ENCODE peak calls at places on chromosomes 12 and 14, in nine cellular contexts. N, M, S, A, W, X, H, D and V are unnamed samples.

GRCh38 chr14:103386632-103387329 is 1.6 kb downstream of the MARK3 start:
- DNase-seq in N (no peak), M (peak; percentile 35), S (no peak), A (no peak), W (peak; percentile 44), X (no peak), H (peak; percentile 33), D (no peak), V (no peak)

GRCh38 chr12:114238808-114239207 is 167.1 kb downstream of the TBX5 start:
- DNase-seq in N (no peak), M (no peak), S (peak; percentile 1), A (no peak), W (peak; percentile 88), X (peak; percentile 48), H (peak; percentile 13), D (no peak), V (no peak)

GRCh38 chr14:69985456-69985855 is 106.2 kb downstream of the SMOC1 start:
- DNase-seq in N (no peak), M (peak; percentile 87), S (peak; percentile 78), A (no peak), W (peak; percentile 34), X (no peak), H (peak; percentile 25), D (no peak), V (no peak)

GRCh38 chr12:123131879-123132402 is 18.9 kb downstream of the PITPNM2 start:
- DNase-seq in N (no peak), M (no peak), S (no peak), A (peak; percentile 69), W (no peak), X (no peak), H (no peak), D (no peak), V (peak; percentile 71)

GRCh38 chr12:96177013-96177412 is 17.2 kb upstream of the ELK3 start:
- DNase-seq in N (no peak), M (peak; percentile 82), S (peak; percentile 33), A (no peak), W (peak; percentile 86), X (no peak), H (peak; percentile 32), D (no peak), V (peak; percentile 91)

GRCh38 chr14:94447986-94448808 is 4.4 kb downstream of the SERPINA11 start:
- DNase-seq in N (no peak), M (no peak), S (no peak), A (no peak), W (no peak), X (no peak), H (no peak), D (no peak), V (no peak)

GRCh38 chr12:106841471-106842302 is 67.2 kb downstream of the RIC8B start:
- DNase-seq in N (peak; percentile 50), M (peak; percentile 45), S (peak; percentile 73), A (no peak), W (peak; percentile 74), X (peak; percentile 61), H (peak; percentile 46), D (no peak), V (peak; percentile 59)

GRCh38 chr12:124416516-124417395 is 121.9 kb downstream of the RFLNA start:
- DNase-seq in N (no peak), M (peak; percentile 43), S (no peak), A (no peak), W (no peak), X (no peak), H (no peak), D (no peak), V (no peak)

GRCh38 chr12:24560867-24561266 is 388.0 kb downstream of the BCAT1 start:
- DNase-seq in N (no peak), M (no peak), S (peak; percentile 25), A (no peak), W (peak; percentile 15), X (no peak), H (no peak), D (no peak), V (no peak)

GRCh38 chr12:64675795-64676194 is 65.5 kb downstream of the RASSF3 start:
- DNase-seq in N (no peak), M (no peak), S (no peak), A (no peak), W (peak; percentile 74), X (peak; percentile 47), H (peak; percentile 53), D (no peak), V (no peak)

GRCh38 chr14:105178868-105179140 is 2.3 kb downstream of the NUDT14 start:
- DNase-seq in N (no peak), M (no peak), S (no peak), A (no peak), W (no peak), X (no peak), H (no peak), D (no peak), V (no peak)

GRCh38 chr14:105177082-105177481 is 4.0 kb downstream of the NUDT14 start:
- DNase-seq in N (no peak), M (no peak), S (no peak), A (no peak), W (no peak), X (no peak), H (no peak), D (no peak), V (no peak)

GRCh38 chr14:105176513-105176912 is 4.6 kb downstream of the NUDT14 start:
- DNase-seq in N (no peak), M (no peak), S (no peak), A (no peak), W (no peak), X (no peak), H (no peak), D (no peak), V (no peak)

GRCh38 chr14:105179191-105179590 is 1.9 kb downstream of the NUDT14 start:
- DNase-seq in N (no peak), M (no peak), S (no peak), A (no peak), W (no peak), X (no peak), H (no peak), D (no peak), V (no peak)

GRCh38 chr14:105178069-105178867 is 2.8 kb downstream of the NUDT14 start:
- DNase-seq in N (no peak), M (no peak), S (no peak), A (no peak), W (no peak), X (no peak), H (no peak), D (no peak), V (no peak)
- TF ChIP-seq CTCF in N (no peak), M (no peak), S (no peak), A (no peak), W (no peak), X (no peak), H (no peak), D (no peak), V (no peak)

GRCh38 chr14:57634335-57634734 is 140.7 kb upstream of the CCDC198 start:
- DNase-seq in N (no peak), M (no peak), S (no peak), A (no peak), W (no peak), X (no peak), H (no peak), D (no peak), V (no peak)
- TF ChIP-seq CTCF in N (no peak), M (no peak), S (no peak), A (no peak), W (no peak), X (no peak), H (no peak), D (no peak), V (no peak)

GRCh38 chr12:8605057-8605456 is 7.6 kb downstream of the AICDA start:
- DNase-seq in N (no peak), M (no peak), S (no peak), A (no peak), W (no peak), X (no peak), H (no peak), D (no peak), V (no peak)

GRCh38 chr12:8609061-8609570 is 3.5 kb downstream of the AICDA start:
- DNase-seq in N (no peak), M (peak; percentile 47), S (peak; percentile 78), A (no peak), W (peak; percentile 78), X (peak; percentile 10), H (peak; percentile 50), D (no peak), V (peak; percentile 16)

GRCh38 chr12:8603858-8604257 is 8.8 kb downstream of the AICDA start:
- DNase-seq in N (no peak), M (no peak), S (peak; percentile 6), A (no peak), W (no peak), X (no peak), H (no peak), D (no peak), V (no peak)
- TF ChIP-seq CTCF in N (peak; percentile 11), M (no peak), S (no peak), A (no peak), W (peak; percentile 38), X (no peak), H (no peak), D (no peak), V (no peak)

GRCh38 chr14:75880512-75880911 is 101.3 kb downstream of the TGFB3 start:
- DNase-seq in N (no peak), M (no peak), S (no peak), A (no peak), W (no peak), X (no peak), H (no peak), D (no peak), V (no peak)
- TF ChIP-seq CTCF in N (no peak), M (no peak), S (peak; percentile 17), A (peak; percentile 6), W (no peak), X (no peak), H (no peak), D (no peak), V (no peak)

GRCh38 chr14:86052868-86053267 is 522.9 kb downstream of the FLRT2 start:
- DNase-seq in N (no peak), M (no peak), S (no peak), A (no peak), W (no peak), X (no peak), H (no peak), D (no peak), V (no peak)

GRCh38 chr14:86050072-86050683 is 520.2 kb downstream of the FLRT2 start:
- DNase-seq in N (no peak), M (no peak), S (peak; percentile 9), A (no peak), W (no peak), X (no peak), H (no peak), D (no peak), V (no peak)

GRCh38 chr14:86057018-86057667 is 527.2 kb downstream of the FLRT2 start:
- DNase-seq in N (peak; percentile 6), M (peak; percentile 39), S (peak; percentile 62), A (no peak), W (peak; percentile 35), X (peak; percentile 39), H (peak; percentile 23), D (no peak), V (peak; percentile 47)

GRCh38 chr14:86055512-86055911 is 525.6 kb downstream of the FLRT2 start:
- DNase-seq in N (no peak), M (peak; percentile 13), S (peak; percentile 53), A (no peak), W (peak; percentile 2), X (no peak), H (no peak), D (no peak), V (no peak)
- TF ChIP-seq CTCF in N (no peak), M (peak; percentile 19), S (peak; percentile 49), A (no peak), W (no peak), X (peak; percentile 17), H (peak; percentile 23), D (peak; percentile 35), V (no peak)